ENCODE peak calls at places on chromosomes 16 and 17, in six cellular contexts. C is sigmoid colon, U is natural killer cell, Z is fibroblast of pulmonary artery, T is AG04450, V is left ventricle myocardium inferior. W is an unnamed sample.
A peak's percentile ranks its signal among the peaks of the same experiment; 100 is the strongest.

GRCh38 chr17:57957886-57958285 is 2.7 kb upstream of the CUEDC1 start:
- DNase-seq in C (no peak), U (no peak), Z (no peak), T (no peak), V (no peak), W (no peak)

GRCh38 chr17:20223808-20224328 is 214.7 kb downstream of the SPECC1 start:
- DNase-seq in C (no peak), U (no peak), Z (no peak), T (no peak), V (no peak), W (no peak)

GRCh38 chr16:51129105-51129504 is 22.0 kb downstream of the SALL1 start:
- DNase-seq in C (no peak), U (no peak), Z (peak; percentile 9), T (no peak), V (no peak), W (no peak)

GRCh38 chr16:86834451-86835035 is 256.2 kb downstream of the FOXL1 start:
- DNase-seq in C (peak; percentile 53), U (no peak), Z (peak; percentile 42), T (peak; percentile 71), V (no peak), W (no peak)

GRCh38 chr16:70750893-70751467 is 50.0 kb downstream of the VAC14 start:
- DNase-seq in C (peak; percentile 95), U (no peak), Z (peak; percentile 96), T (peak; percentile 96), V (peak; percentile 76), W (no peak)

GRCh38 chr17:37134050-37134449 is 185.3 kb downstream of the AATF start:
- DNase-seq in C (no peak), U (no peak), Z (no peak), T (no peak), V (no peak), W (no peak)

GRCh38 chr16:28936784-28937155 is 5.0 kb downstream of the CD19 start:
- DNase-seq in C (no peak), U (no peak), Z (no peak), T (no peak), V (no peak), W (no peak)

GRCh38 chr16:81996664-81997529 is 14.4 kb downstream of the SDR42E1 start:
- DNase-seq in C (no peak), U (no peak), Z (peak; percentile 66), T (no peak), V (no peak), W (no peak)

GRCh38 chr17:70138309-70138865 is 30.9 kb upstream of the KCNJ2 start:
- DNase-seq in C (no peak), U (no peak), Z (peak; percentile 14), T (peak; percentile 84), V (no peak), W (no peak)

GRCh38 chr16:81705261-81705660 is 73.8 kb upstream of the PLCG2 start:
- DNase-seq in C (no peak), U (no peak), Z (no peak), T (no peak), V (peak; percentile 4), W (no peak)

GRCh38 chr17:78250891-78251772 is 19.7 kb downstream of the TMEM235 start:
- DNase-seq in C (peak; percentile 90), U (peak; percentile 77), Z (peak; percentile 86), T (peak; percentile 54), V (peak; percentile 80), W (peak; percentile 92)

GRCh38 chr17:2171725-2172446 is 117.0 kb downstream of the HIC1 start:
- DNase-seq in C (peak; percentile 96), U (no peak), Z (peak; percentile 98), T (peak; percentile 98), V (peak; percentile 84), W (no peak)

GRCh38 chr17:73753751-73754496 is 109.7 kb upstream of the SDK2 start:
- DNase-seq in C (no peak), U (no peak), Z (no peak), T (no peak), V (no peak), W (no peak)

GRCh38 chr16:3808308-3809063 is 72.0 kb downstream of the CREBBP start:
- DNase-seq in C (no peak), U (no peak), Z (no peak), T (no peak), V (no peak), W (no peak)

GRCh38 chr16:54489225-54489781 is 202.7 kb upstream of the IRX3 start:
- DNase-seq in C (no peak), U (no peak), Z (peak; percentile 34), T (no peak), V (no peak), W (no peak)

GRCh38 chr16:87945351-87946042 is 5.7 kb upstream of the BANP start:
- DNase-seq in C (peak; percentile 94), U (no peak), Z (peak; percentile 86), T (no peak), V (peak; percentile 73), W (no peak)

GRCh38 chr16:54595636-54596035 is 309.0 kb upstream of the IRX3 start:
- DNase-seq in C (no peak), U (no peak), Z (no peak), T (no peak), V (no peak), W (no peak)

GRCh38 chr17:78109489-78109761 is 19.1 kb downstream of the TMC6 start:
- DNase-seq in C (peak; percentile 33), U (no peak), Z (no peak), T (no peak), V (peak; percentile 5), W (no peak)

GRCh38 chr17:27569884-27570577 is 61.0 kb upstream of the LGALS9 start:
- DNase-seq in C (no peak), U (no peak), Z (no peak), T (no peak), V (no peak), W (no peak)

GRCh38 chr17:27570578-27570914 is 60.4 kb upstream of the LGALS9 start:
- DNase-seq in C (no peak), U (no peak), Z (no peak), T (no peak), V (no peak), W (no peak)

GRCh38 chr17:27568811-27569210 is 62.2 kb upstream of the LGALS9 start:
- DNase-seq in C (no peak), U (no peak), Z (no peak), T (no peak), V (no peak), W (no peak)

GRCh38 chr17:27568216-27568615 is 62.8 kb upstream of the LGALS9 start:
- DNase-seq in C (no peak), U (no peak), Z (no peak), T (no peak), V (no peak), W (no peak)

GRCh38 chr17:27569257-27569722 is 61.7 kb upstream of the LGALS9 start:
- DNase-seq in C (no peak), U (peak; percentile 80), Z (no peak), T (no peak), V (no peak), W (peak; percentile 58)
- TF ChIP-seq CTCF in C (no peak), U (peak; percentile 74), Z (peak; percentile 71), T (peak; percentile 66), V (peak; percentile 65), W (peak; percentile 45)

DNA sequence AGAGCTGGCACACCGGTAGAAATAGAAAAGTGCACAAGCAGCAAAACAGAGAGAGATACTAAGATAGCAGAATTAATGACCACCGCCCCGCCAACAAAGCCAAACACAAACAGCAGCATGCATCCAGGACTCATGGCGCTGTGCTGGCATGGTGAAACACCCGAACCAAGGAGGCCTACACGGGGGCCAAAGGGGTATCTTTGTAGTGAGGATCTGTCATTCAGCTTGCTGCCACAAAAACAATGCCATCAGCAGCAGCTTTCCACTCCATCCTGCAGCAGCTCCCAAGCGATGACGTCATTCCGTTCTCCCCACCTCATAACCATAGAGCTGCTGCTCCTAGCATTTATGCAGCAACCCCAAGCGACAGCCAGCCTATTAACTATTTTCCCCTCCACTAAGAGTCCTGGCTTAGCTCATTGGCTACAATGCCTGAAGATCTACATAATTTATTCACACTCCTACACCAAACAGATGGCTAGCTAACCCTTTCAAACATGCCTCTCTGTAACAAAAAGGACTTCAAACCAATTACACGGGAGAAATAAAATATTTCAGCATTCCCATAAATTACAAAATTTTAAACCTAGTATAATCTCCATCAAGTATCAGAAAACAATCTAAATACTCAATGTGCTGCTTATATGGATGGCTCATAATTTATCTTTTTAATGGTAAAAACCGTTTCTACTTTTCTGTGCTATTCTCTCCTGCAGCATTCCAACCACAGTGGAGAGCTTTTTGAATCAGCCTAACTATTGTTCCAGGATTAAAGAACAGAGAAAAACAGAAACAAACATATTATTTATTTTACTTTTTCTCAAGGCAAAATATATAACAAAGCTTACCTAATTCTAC is 73.9 kb downstream of the SPAG9 start:
- DNase-seq in C (peak; percentile 91), U (no peak), Z (peak; percentile 96), T (peak; percentile 44), V (peak; percentile 36), W (no peak)
- TF ChIP-seq CTCF in C (no peak), U (no peak), Z (no peak), T (no peak), V (no peak), W (no peak)

DNA sequence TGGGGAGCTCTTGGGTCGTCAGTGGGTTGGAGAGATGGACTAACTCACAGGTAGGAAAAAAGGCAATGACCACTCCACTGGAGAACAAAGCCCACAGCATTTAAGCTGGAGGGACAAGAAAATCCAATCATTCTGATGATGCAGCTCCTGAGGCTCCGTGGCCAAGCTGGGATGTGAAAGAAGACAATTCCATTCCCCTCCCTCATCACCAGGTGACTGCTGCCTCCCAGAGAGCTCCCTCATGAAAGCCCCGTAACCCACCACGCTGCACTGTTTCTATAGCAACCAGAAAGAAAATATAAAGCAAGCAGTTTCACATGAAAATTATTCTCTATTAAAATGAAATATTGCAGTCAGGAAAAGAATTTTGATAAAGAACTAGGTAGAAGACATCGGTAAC is 15.2 kb downstream of the ANKRD11 start:
- DNase-seq in C (no peak), U (no peak), Z (no peak), T (no peak), V (no peak), W (no peak)
- TF ChIP-seq CTCF in C (no peak), U (no peak), Z (no peak), T (no peak), V (no peak), W (no peak)

GRCh38 chr17:14270508-14270907 is 30.4 kb upstream of the HS3ST3B1 start:
- DNase-seq in C (no peak), U (no peak), Z (no peak), T (no peak), V (no peak), W (no peak)

GRCh38 chr17:14269473-14269872 is 31.4 kb upstream of the HS3ST3B1 start:
- DNase-seq in C (no peak), U (no peak), Z (no peak), T (no peak), V (no peak), W (no peak)

GRCh38 chr17:14268264-14268663 is 31.6 kb upstream of the CDRT15 start:
- DNase-seq in C (no peak), U (no peak), Z (peak; percentile 1), T (no peak), V (no peak), W (no peak)
- TF ChIP-seq CTCF in C (no peak), U (no peak), Z (no peak), T (no peak), V (peak; percentile 14), W (no peak)